ENCODE peak calls at places on chromosomes 3 and 15, in eight cellular contexts. One of them, this sample, is unnamed.

GRCh38 chr3:161508852-161509477 is 12.4 kb downstream of the OTOL1 start:
- DNase-seq in effector CD4-positive, alpha-beta T cell: no peak
- DNase-seq in left cardiac atrium: no peak
- DNase-seq in stimulated activated CD8-positive, alpha-beta memory T cell treated with anti-CD3 and anti-CD28 coated beads, Interleukin-2, amount 100 ng/mL, for 1 hour: no peak
- DNase-seq in trophoblast cell: peak; percentile 34
- DNase-seq in caudate nucleus: no peak
- DNase-seq in activated CD4-positive, alpha-beta memory T cell treated with anti-CD3 and anti-CD28 coated beads, Interleukin-2, amount 10 ng/mL, durations not matched to agents 7 days and 5 days: no peak
- DNase-seq in lower lobe of right lung: no peak
- DNase-seq in this sample: no peak

GRCh38 chr3:149816986-149817385 is 4.0 kb downstream of the RNF13 start:
- DNase-seq in lower lobe of right lung: no peak
- DNase-seq in stimulated activated CD8-positive, alpha-beta memory T cell treated with anti-CD3 and anti-CD28 coated beads, Interleukin-2, amount 100 ng/mL, for 1 hour: no peak
- DNase-seq in left cardiac atrium: no peak
- DNase-seq in trophoblast cell: peak; percentile 36
- DNase-seq in effector CD4-positive, alpha-beta T cell: no peak
- DNase-seq in caudate nucleus: no peak
- DNase-seq in activated CD4-positive, alpha-beta memory T cell treated with anti-CD3 and anti-CD28 coated beads, Interleukin-2, amount 10 ng/mL, durations not matched to agents 7 days and 5 days: no peak
- DNase-seq in this sample: no peak

GRCh38 chr3:24388611-24389010 is 106.0 kb downstream of the THRB start:
- DNase-seq in activated CD4-positive, alpha-beta memory T cell treated with anti-CD3 and anti-CD28 coated beads, Interleukin-2, amount 10 ng/mL, durations not matched to agents 7 days and 5 days: no peak
- DNase-seq in effector CD4-positive, alpha-beta T cell: no peak
- DNase-seq in trophoblast cell: peak; percentile 26
- DNase-seq in stimulated activated CD8-positive, alpha-beta memory T cell treated with anti-CD3 and anti-CD28 coated beads, Interleukin-2, amount 100 ng/mL, for 1 hour: no peak
- DNase-seq in lower lobe of right lung: no peak
- DNase-seq in left cardiac atrium: no peak
- DNase-seq in caudate nucleus: no peak
- DNase-seq in this sample: no peak

GRCh38 chr3:15295506-15295905 is 36.9 kb downstream of the SH3BP5 start:
- DNase-seq in lower lobe of right lung: no peak
- DNase-seq in caudate nucleus: no peak
- DNase-seq in stimulated activated CD8-positive, alpha-beta memory T cell treated with anti-CD3 and anti-CD28 coated beads, Interleukin-2, amount 100 ng/mL, for 1 hour: no peak
- DNase-seq in left cardiac atrium: no peak
- DNase-seq in trophoblast cell: peak; percentile 53
- DNase-seq in effector CD4-positive, alpha-beta T cell: no peak
- DNase-seq in activated CD4-positive, alpha-beta memory T cell treated with anti-CD3 and anti-CD28 coated beads, Interleukin-2, amount 10 ng/mL, durations not matched to agents 7 days and 5 days: no peak
- DNase-seq in this sample: no peak

GRCh38 chr3:178325330-178325729 is 210.9 kb upstream of the KCNMB2 start:
- DNase-seq in caudate nucleus: no peak
- DNase-seq in effector CD4-positive, alpha-beta T cell: no peak
- DNase-seq in stimulated activated CD8-positive, alpha-beta memory T cell treated with anti-CD3 and anti-CD28 coated beads, Interleukin-2, amount 100 ng/mL, for 1 hour: no peak
- DNase-seq in lower lobe of right lung: no peak
- DNase-seq in left cardiac atrium: no peak
- DNase-seq in activated CD4-positive, alpha-beta memory T cell treated with anti-CD3 and anti-CD28 coated beads, Interleukin-2, amount 10 ng/mL, durations not matched to agents 7 days and 5 days: no peak
- DNase-seq in trophoblast cell: peak; percentile 56
- DNase-seq in this sample: no peak

GRCh38 chr3:186097663-186098451 is 11.0 kb downstream of the ETV5 start:
- DNase-seq in activated CD4-positive, alpha-beta memory T cell treated with anti-CD3 and anti-CD28 coated beads, Interleukin-2, amount 10 ng/mL, durations not matched to agents 7 days and 5 days: no peak
- DNase-seq in trophoblast cell: peak; percentile 26
- DNase-seq in lower lobe of right lung: peak; percentile 70
- DNase-seq in caudate nucleus: peak; percentile 80
- DNase-seq in effector CD4-positive, alpha-beta T cell: no peak
- DNase-seq in left cardiac atrium: peak; percentile 76
- DNase-seq in stimulated activated CD8-positive, alpha-beta memory T cell treated with anti-CD3 and anti-CD28 coated beads, Interleukin-2, amount 100 ng/mL, for 1 hour: no peak
- DNase-seq in this sample: peak; percentile 54

GRCh38 chr15:58124585-58124984 is 13.6 kb upstream of the AQP9 start:
- DNase-seq in activated CD4-positive, alpha-beta memory T cell treated with anti-CD3 and anti-CD28 coated beads, Interleukin-2, amount 10 ng/mL, durations not matched to agents 7 days and 5 days: no peak
- DNase-seq in caudate nucleus: no peak
- DNase-seq in left cardiac atrium: no peak
- DNase-seq in lower lobe of right lung: no peak
- DNase-seq in trophoblast cell: no peak
- DNase-seq in effector CD4-positive, alpha-beta T cell: no peak
- DNase-seq in stimulated activated CD8-positive, alpha-beta memory T cell treated with anti-CD3 and anti-CD28 coated beads, Interleukin-2, amount 100 ng/mL, for 1 hour: no peak
- DNase-seq in this sample: no peak

GRCh38 chr3:33439421-33440327 is 531 bp downstream of the UBP1 start:
- DNase-seq in effector CD4-positive, alpha-beta T cell: peak; percentile 27
- DNase-seq in lower lobe of right lung: peak; percentile 81
- DNase-seq in caudate nucleus: peak; percentile 41
- DNase-seq in trophoblast cell: peak; percentile 52
- DNase-seq in left cardiac atrium: peak; percentile 71
- DNase-seq in activated CD4-positive, alpha-beta memory T cell treated with anti-CD3 and anti-CD28 coated beads, Interleukin-2, amount 10 ng/mL, durations not matched to agents 7 days and 5 days: peak; percentile 64
- DNase-seq in stimulated activated CD8-positive, alpha-beta memory T cell treated with anti-CD3 and anti-CD28 coated beads, Interleukin-2, amount 100 ng/mL, for 1 hour: peak; percentile 8
- DNase-seq in this sample: peak; percentile 48

GRCh38 chr3:39101022-39101689 is 6.3 kb downstream of the GORASP1 start:
- DNase-seq in lower lobe of right lung: no peak
- DNase-seq in left cardiac atrium: no peak
- DNase-seq in trophoblast cell: peak; percentile 60
- DNase-seq in effector CD4-positive, alpha-beta T cell: peak; percentile 37
- DNase-seq in caudate nucleus: no peak
- DNase-seq in stimulated activated CD8-positive, alpha-beta memory T cell treated with anti-CD3 and anti-CD28 coated beads, Interleukin-2, amount 100 ng/mL, for 1 hour: no peak
- DNase-seq in activated CD4-positive, alpha-beta memory T cell treated with anti-CD3 and anti-CD28 coated beads, Interleukin-2, amount 10 ng/mL, durations not matched to agents 7 days and 5 days: peak; percentile 53
- DNase-seq in this sample: no peak

GRCh38 chr3:30805695-30806094 is 88.8 kb downstream of the GADL1 start:
- DNase-seq in left cardiac atrium: no peak
- DNase-seq in stimulated activated CD8-positive, alpha-beta memory T cell treated with anti-CD3 and anti-CD28 coated beads, Interleukin-2, amount 100 ng/mL, for 1 hour: no peak
- DNase-seq in trophoblast cell: no peak
- DNase-seq in effector CD4-positive, alpha-beta T cell: no peak
- DNase-seq in lower lobe of right lung: no peak
- DNase-seq in caudate nucleus: no peak
- DNase-seq in activated CD4-positive, alpha-beta memory T cell treated with anti-CD3 and anti-CD28 coated beads, Interleukin-2, amount 10 ng/mL, durations not matched to agents 7 days and 5 days: no peak
- DNase-seq in this sample: no peak

GRCh38 chr15:101313041-101313761 is 18.2 kb upstream of the SNRPA1 start:
- DNase-seq in effector CD4-positive, alpha-beta T cell: no peak
- DNase-seq in caudate nucleus: no peak
- DNase-seq in left cardiac atrium: no peak
- DNase-seq in activated CD4-positive, alpha-beta memory T cell treated with anti-CD3 and anti-CD28 coated beads, Interleukin-2, amount 10 ng/mL, durations not matched to agents 7 days and 5 days: no peak
- DNase-seq in lower lobe of right lung: no peak
- DNase-seq in trophoblast cell: no peak
- DNase-seq in stimulated activated CD8-positive, alpha-beta memory T cell treated with anti-CD3 and anti-CD28 coated beads, Interleukin-2, amount 100 ng/mL, for 1 hour: no peak
- DNase-seq in this sample: no peak

GRCh38 chr3:38655708-38656300 is 6.3 kb upstream of the SCN5A start:
- DNase-seq in stimulated activated CD8-positive, alpha-beta memory T cell treated with anti-CD3 and anti-CD28 coated beads, Interleukin-2, amount 100 ng/mL, for 1 hour: no peak
- DNase-seq in left cardiac atrium: no peak
- DNase-seq in activated CD4-positive, alpha-beta memory T cell treated with anti-CD3 and anti-CD28 coated beads, Interleukin-2, amount 10 ng/mL, durations not matched to agents 7 days and 5 days: no peak
- DNase-seq in lower lobe of right lung: no peak
- DNase-seq in trophoblast cell: peak; percentile 73
- DNase-seq in effector CD4-positive, alpha-beta T cell: no peak
- DNase-seq in caudate nucleus: no peak
- DNase-seq in this sample: no peak

GRCh38 chr3:126606021-126606420 is 47.3 kb upstream of the C3orf22 start:
- DNase-seq in stimulated activated CD8-positive, alpha-beta memory T cell treated with anti-CD3 and anti-CD28 coated beads, Interleukin-2, amount 100 ng/mL, for 1 hour: no peak
- DNase-seq in activated CD4-positive, alpha-beta memory T cell treated with anti-CD3 and anti-CD28 coated beads, Interleukin-2, amount 10 ng/mL, durations not matched to agents 7 days and 5 days: no peak
- DNase-seq in trophoblast cell: no peak
- DNase-seq in lower lobe of right lung: no peak
- DNase-seq in effector CD4-positive, alpha-beta T cell: no peak
- DNase-seq in caudate nucleus: no peak
- DNase-seq in left cardiac atrium: no peak
- DNase-seq in this sample: no peak

GRCh38 chr15:70504305-70504951 is 258.9 kb downstream of the UACA start:
- DNase-seq in left cardiac atrium: peak; percentile 81
- DNase-seq in stimulated activated CD8-positive, alpha-beta memory T cell treated with anti-CD3 and anti-CD28 coated beads, Interleukin-2, amount 100 ng/mL, for 1 hour: no peak
- DNase-seq in activated CD4-positive, alpha-beta memory T cell treated with anti-CD3 and anti-CD28 coated beads, Interleukin-2, amount 10 ng/mL, durations not matched to agents 7 days and 5 days: peak; percentile 26
- DNase-seq in caudate nucleus: no peak
- DNase-seq in lower lobe of right lung: peak; percentile 69
- DNase-seq in trophoblast cell: peak; percentile 31
- DNase-seq in effector CD4-positive, alpha-beta T cell: no peak
- DNase-seq in this sample: peak; percentile 62

GRCh38 chr3:14405886-14406238 is 3.5 kb downstream of the SLC6A6 start:
- DNase-seq in effector CD4-positive, alpha-beta T cell: no peak
- DNase-seq in lower lobe of right lung: peak; percentile 65
- DNase-seq in left cardiac atrium: no peak
- DNase-seq in caudate nucleus: no peak
- DNase-seq in activated CD4-positive, alpha-beta memory T cell treated with anti-CD3 and anti-CD28 coated beads, Interleukin-2, amount 10 ng/mL, durations not matched to agents 7 days and 5 days: no peak
- DNase-seq in trophoblast cell: no peak
- DNase-seq in stimulated activated CD8-positive, alpha-beta memory T cell treated with anti-CD3 and anti-CD28 coated beads, Interleukin-2, amount 100 ng/mL, for 1 hour: no peak
- DNase-seq in this sample: no peak

GRCh38 chr15:63783441-63783840 is 50.3 kb downstream of the HERC1 start:
- DNase-seq in stimulated activated CD8-positive, alpha-beta memory T cell treated with anti-CD3 and anti-CD28 coated beads, Interleukin-2, amount 100 ng/mL, for 1 hour: no peak
- DNase-seq in activated CD4-positive, alpha-beta memory T cell treated with anti-CD3 and anti-CD28 coated beads, Interleukin-2, amount 10 ng/mL, durations not matched to agents 7 days and 5 days: no peak
- DNase-seq in left cardiac atrium: no peak
- DNase-seq in caudate nucleus: no peak
- DNase-seq in lower lobe of right lung: no peak
- DNase-seq in effector CD4-positive, alpha-beta T cell: no peak
- DNase-seq in trophoblast cell: no peak
- DNase-seq in this sample: no peak

GRCh38 chr3:101998256-101998926 is 149.1 kb downstream of the NFKBIZ start:
- DNase-seq in effector CD4-positive, alpha-beta T cell: no peak
- DNase-seq in caudate nucleus: no peak
- DNase-seq in stimulated activated CD8-positive, alpha-beta memory T cell treated with anti-CD3 and anti-CD28 coated beads, Interleukin-2, amount 100 ng/mL, for 1 hour: no peak
- DNase-seq in activated CD4-positive, alpha-beta memory T cell treated with anti-CD3 and anti-CD28 coated beads, Interleukin-2, amount 10 ng/mL, durations not matched to agents 7 days and 5 days: no peak
- DNase-seq in lower lobe of right lung: no peak
- DNase-seq in trophoblast cell: peak; percentile 17
- DNase-seq in left cardiac atrium: no peak
- DNase-seq in this sample: no peak

GRCh38 chr3:127002195-127003174 is 19.6 kb downstream of the PLXNA1 start:
- DNase-seq in left cardiac atrium: peak; percentile 91
- DNase-seq in stimulated activated CD8-positive, alpha-beta memory T cell treated with anti-CD3 and anti-CD28 coated beads, Interleukin-2, amount 100 ng/mL, for 1 hour: no peak
- DNase-seq in trophoblast cell: no peak
- DNase-seq in effector CD4-positive, alpha-beta T cell: no peak
- DNase-seq in lower lobe of right lung: peak; percentile 90
- DNase-seq in activated CD4-positive, alpha-beta memory T cell treated with anti-CD3 and anti-CD28 coated beads, Interleukin-2, amount 10 ng/mL, durations not matched to agents 7 days and 5 days: no peak
- DNase-seq in caudate nucleus: peak; percentile 33
- DNase-seq in this sample: peak; percentile 90

GRCh38 chr3:187741403-187742350 is 3.6 kb downstream of the BCL6 start:
- DNase-seq in effector CD4-positive, alpha-beta T cell: peak; percentile 65
- DNase-seq in activated CD4-positive, alpha-beta memory T cell treated with anti-CD3 and anti-CD28 coated beads, Interleukin-2, amount 10 ng/mL, durations not matched to agents 7 days and 5 days: peak; percentile 82
- DNase-seq in stimulated activated CD8-positive, alpha-beta memory T cell treated with anti-CD3 and anti-CD28 coated beads, Interleukin-2, amount 100 ng/mL, for 1 hour: no peak
- DNase-seq in caudate nucleus: peak; percentile 15
- DNase-seq in left cardiac atrium: peak; percentile 73
- DNase-seq in trophoblast cell: peak; percentile 89
- DNase-seq in lower lobe of right lung: peak; percentile 87
- DNase-seq in this sample: peak; percentile 75

GRCh38 chr3:115858995-115859807 is 235.9 kb downstream of the GAP43 start:
- DNase-seq in effector CD4-positive, alpha-beta T cell: no peak
- DNase-seq in stimulated activated CD8-positive, alpha-beta memory T cell treated with anti-CD3 and anti-CD28 coated beads, Interleukin-2, amount 100 ng/mL, for 1 hour: no peak
- DNase-seq in trophoblast cell: no peak
- DNase-seq in lower lobe of right lung: no peak
- DNase-seq in activated CD4-positive, alpha-beta memory T cell treated with anti-CD3 and anti-CD28 coated beads, Interleukin-2, amount 10 ng/mL, durations not matched to agents 7 days and 5 days: no peak
- DNase-seq in left cardiac atrium: no peak
- DNase-seq in caudate nucleus: no peak
- DNase-seq in this sample: no peak

GRCh38 chr15:98853593-98854420 is 153.8 kb downstream of the PGPEP1L start:
- DNase-seq in activated CD4-positive, alpha-beta memory T cell treated with anti-CD3 and anti-CD28 coated beads, Interleukin-2, amount 10 ng/mL, durations not matched to agents 7 days and 5 days: no peak
- DNase-seq in stimulated activated CD8-positive, alpha-beta memory T cell treated with anti-CD3 and anti-CD28 coated beads, Interleukin-2, amount 100 ng/mL, for 1 hour: no peak
- DNase-seq in effector CD4-positive, alpha-beta T cell: no peak
- DNase-seq in trophoblast cell: no peak
- DNase-seq in left cardiac atrium: no peak
- DNase-seq in lower lobe of right lung: peak; percentile 52
- DNase-seq in caudate nucleus: no peak
- DNase-seq in this sample: no peak

GRCh38 chr3:40387895-40388254 is 891 bp downstream of the ENTPD3 start:
- DNase-seq in caudate nucleus: no peak
- DNase-seq in left cardiac atrium: no peak
- DNase-seq in trophoblast cell: no peak
- DNase-seq in stimulated activated CD8-positive, alpha-beta memory T cell treated with anti-CD3 and anti-CD28 coated beads, Interleukin-2, amount 100 ng/mL, for 1 hour: no peak
- DNase-seq in lower lobe of right lung: no peak
- DNase-seq in effector CD4-positive, alpha-beta T cell: no peak
- DNase-seq in activated CD4-positive, alpha-beta memory T cell treated with anti-CD3 and anti-CD28 coated beads, Interleukin-2, amount 10 ng/mL, durations not matched to agents 7 days and 5 days: no peak
- DNase-seq in this sample: no peak

GRCh38 chr3:152564454-152564853 is 270.5 kb upstream of the P2RY1 start:
- DNase-seq in trophoblast cell: no peak
- DNase-seq in left cardiac atrium: no peak
- DNase-seq in stimulated activated CD8-positive, alpha-beta memory T cell treated with anti-CD3 and anti-CD28 coated beads, Interleukin-2, amount 100 ng/mL, for 1 hour: no peak
- DNase-seq in lower lobe of right lung: no peak
- DNase-seq in caudate nucleus: no peak
- DNase-seq in effector CD4-positive, alpha-beta T cell: no peak
- DNase-seq in activated CD4-positive, alpha-beta memory T cell treated with anti-CD3 and anti-CD28 coated beads, Interleukin-2, amount 10 ng/mL, durations not matched to agents 7 days and 5 days: no peak
- DNase-seq in this sample: no peak

GRCh38 chr15:27398631-27399030 is 427.6 kb downstream of the GABRG3 start:
- DNase-seq in lower lobe of right lung: no peak
- DNase-seq in trophoblast cell: no peak
- DNase-seq in stimulated activated CD8-positive, alpha-beta memory T cell treated with anti-CD3 and anti-CD28 coated beads, Interleukin-2, amount 100 ng/mL, for 1 hour: no peak
- DNase-seq in left cardiac atrium: no peak
- DNase-seq in activated CD4-positive, alpha-beta memory T cell treated with anti-CD3 and anti-CD28 coated beads, Interleukin-2, amount 10 ng/mL, durations not matched to agents 7 days and 5 days: no peak
- DNase-seq in caudate nucleus: no peak
- DNase-seq in effector CD4-positive, alpha-beta T cell: no peak
- DNase-seq in this sample: no peak

GRCh38 chr3:14879161-14879888 is 60.6 kb downstream of the FGD5 start:
- DNase-seq in effector CD4-positive, alpha-beta T cell: no peak
- DNase-seq in stimulated activated CD8-positive, alpha-beta memory T cell treated with anti-CD3 and anti-CD28 coated beads, Interleukin-2, amount 100 ng/mL, for 1 hour: no peak
- DNase-seq in trophoblast cell: no peak
- DNase-seq in activated CD4-positive, alpha-beta memory T cell treated with anti-CD3 and anti-CD28 coated beads, Interleukin-2, amount 10 ng/mL, durations not matched to agents 7 days and 5 days: peak; percentile 51
- DNase-seq in caudate nucleus: no peak
- DNase-seq in left cardiac atrium: peak; percentile 54
- DNase-seq in lower lobe of right lung: no peak
- DNase-seq in this sample: peak; percentile 39

GRCh38 chr15:59283717-59284336 is 77.2 kb downstream of the LDHAL6B start:
- DNase-seq in lower lobe of right lung: no peak
- DNase-seq in caudate nucleus: no peak
- DNase-seq in trophoblast cell: peak; percentile 94
- DNase-seq in activated CD4-positive, alpha-beta memory T cell treated with anti-CD3 and anti-CD28 coated beads, Interleukin-2, amount 10 ng/mL, durations not matched to agents 7 days and 5 days: no peak
- DNase-seq in effector CD4-positive, alpha-beta T cell: no peak
- DNase-seq in left cardiac atrium: no peak
- DNase-seq in stimulated activated CD8-positive, alpha-beta memory T cell treated with anti-CD3 and anti-CD28 coated beads, Interleukin-2, amount 100 ng/mL, for 1 hour: no peak
- DNase-seq in this sample: no peak

GRCh38 chr15:44670087-44670945 is 6.9 kb upstream of the SPG11 start:
- DNase-seq in caudate nucleus: no peak
- DNase-seq in trophoblast cell: peak; percentile 98
- DNase-seq in effector CD4-positive, alpha-beta T cell: no peak
- DNase-seq in stimulated activated CD8-positive, alpha-beta memory T cell treated with anti-CD3 and anti-CD28 coated beads, Interleukin-2, amount 100 ng/mL, for 1 hour: no peak
- DNase-seq in left cardiac atrium: no peak
- DNase-seq in activated CD4-positive, alpha-beta memory T cell treated with anti-CD3 and anti-CD28 coated beads, Interleukin-2, amount 10 ng/mL, durations not matched to agents 7 days and 5 days: no peak
- DNase-seq in lower lobe of right lung: no peak
- DNase-seq in this sample: no peak

GRCh38 chr3:156728267-156728985 is 54.0 kb downstream of the TIPARP start:
- DNase-seq in activated CD4-positive, alpha-beta memory T cell treated with anti-CD3 and anti-CD28 coated beads, Interleukin-2, amount 10 ng/mL, durations not matched to agents 7 days and 5 days: no peak
- DNase-seq in effector CD4-positive, alpha-beta T cell: no peak
- DNase-seq in trophoblast cell: no peak
- DNase-seq in caudate nucleus: no peak
- DNase-seq in lower lobe of right lung: no peak
- DNase-seq in left cardiac atrium: no peak
- DNase-seq in stimulated activated CD8-positive, alpha-beta memory T cell treated with anti-CD3 and anti-CD28 coated beads, Interleukin-2, amount 100 ng/mL, for 1 hour: no peak
- DNase-seq in this sample: no peak

GRCh38 chr3:135905058-135905724 is 60.3 kb upstream of the PPP2R3A start:
- DNase-seq in left cardiac atrium: no peak
- DNase-seq in lower lobe of right lung: no peak
- DNase-seq in effector CD4-positive, alpha-beta T cell: no peak
- DNase-seq in activated CD4-positive, alpha-beta memory T cell treated with anti-CD3 and anti-CD28 coated beads, Interleukin-2, amount 10 ng/mL, durations not matched to agents 7 days and 5 days: no peak
- DNase-seq in trophoblast cell: peak; percentile 24
- DNase-seq in stimulated activated CD8-positive, alpha-beta memory T cell treated with anti-CD3 and anti-CD28 coated beads, Interleukin-2, amount 100 ng/mL, for 1 hour: no peak
- DNase-seq in caudate nucleus: no peak
- DNase-seq in this sample: no peak

GRCh38 chr3:144055604-144056003 is 84.0 kb downstream of the DIPK2A start:
- DNase-seq in effector CD4-positive, alpha-beta T cell: no peak
- DNase-seq in trophoblast cell: peak; percentile 18
- DNase-seq in stimulated activated CD8-positive, alpha-beta memory T cell treated with anti-CD3 and anti-CD28 coated beads, Interleukin-2, amount 100 ng/mL, for 1 hour: no peak
- DNase-seq in left cardiac atrium: no peak
- DNase-seq in caudate nucleus: no peak
- DNase-seq in activated CD4-positive, alpha-beta memory T cell treated with anti-CD3 and anti-CD28 coated beads, Interleukin-2, amount 10 ng/mL, durations not matched to agents 7 days and 5 days: no peak
- DNase-seq in lower lobe of right lung: no peak
- DNase-seq in this sample: no peak

GRCh38 chr3:65402597-65402996 is 636.1 kb downstream of the MAGI1 start:
- DNase-seq in caudate nucleus: no peak
- DNase-seq in activated CD4-positive, alpha-beta memory T cell treated with anti-CD3 and anti-CD28 coated beads, Interleukin-2, amount 10 ng/mL, durations not matched to agents 7 days and 5 days: no peak
- DNase-seq in effector CD4-positive, alpha-beta T cell: no peak
- DNase-seq in lower lobe of right lung: no peak
- DNase-seq in stimulated activated CD8-positive, alpha-beta memory T cell treated with anti-CD3 and anti-CD28 coated beads, Interleukin-2, amount 100 ng/mL, for 1 hour: no peak
- DNase-seq in trophoblast cell: peak; percentile 3
- DNase-seq in left cardiac atrium: no peak
- DNase-seq in this sample: no peak

GRCh38 chr3:156373095-156373494 is 181.8 kb downstream of the SSR3 start:
- DNase-seq in left cardiac atrium: no peak
- DNase-seq in activated CD4-positive, alpha-beta memory T cell treated with anti-CD3 and anti-CD28 coated beads, Interleukin-2, amount 10 ng/mL, durations not matched to agents 7 days and 5 days: no peak
- DNase-seq in trophoblast cell: no peak
- DNase-seq in effector CD4-positive, alpha-beta T cell: no peak
- DNase-seq in stimulated activated CD8-positive, alpha-beta memory T cell treated with anti-CD3 and anti-CD28 coated beads, Interleukin-2, amount 100 ng/mL, for 1 hour: no peak
- DNase-seq in lower lobe of right lung: no peak
- DNase-seq in caudate nucleus: no peak
- DNase-seq in this sample: no peak

GRCh38 chr15:41568350-41569017 is 9.5 kb downstream of the TYRO3 start:
- DNase-seq in caudate nucleus: peak; percentile 48
- DNase-seq in effector CD4-positive, alpha-beta T cell: no peak
- DNase-seq in left cardiac atrium: no peak
- DNase-seq in trophoblast cell: no peak
- DNase-seq in lower lobe of right lung: no peak
- DNase-seq in activated CD4-positive, alpha-beta memory T cell treated with anti-CD3 and anti-CD28 coated beads, Interleukin-2, amount 10 ng/mL, durations not matched to agents 7 days and 5 days: no peak
- DNase-seq in stimulated activated CD8-positive, alpha-beta memory T cell treated with anti-CD3 and anti-CD28 coated beads, Interleukin-2, amount 100 ng/mL, for 1 hour: no peak
- DNase-seq in this sample: no peak

This sample was measured in left ventricle myocardium inferior.